ENCODE peak calls at places on chromosomes 2 and 18, in eight cellular contexts. One of them, this sample, is unnamed.

GRCh38 chr2:205500951-205501350 is 181.3 kb upstream of the NRP2 start:
- DNase-seq in stomach: no peak
- DNase-seq in ovary: no peak
- DNase-seq in adrenal gland: no peak
- DNase-seq in A549: no peak
- DNase-seq in IMR-90: no peak
- DNase-seq in H1: no peak
- DNase-seq in testis: no peak
- DNase-seq in this sample: no peak

GRCh38 chr2:71560286-71561011 is 107.1 kb downstream of the DYSF start:
- DNase-seq in stomach: no peak
- DNase-seq in ovary: no peak
- DNase-seq in adrenal gland: no peak
- DNase-seq in A549: no peak
- DNase-seq in IMR-90: no peak
- DNase-seq in H1: no peak
- DNase-seq in testis: no peak
- DNase-seq in this sample: no peak

GRCh38 chr2:211055438-211055837 is 499.0 kb downstream of the CPS1 start:
- DNase-seq in stomach: no peak
- DNase-seq in ovary: no peak
- DNase-seq in adrenal gland: no peak
- DNase-seq in A549: peak
- DNase-seq in IMR-90: no peak
- DNase-seq in H1: peak
- DNase-seq in testis: peak
- DNase-seq in this sample: no peak

GRCh38 chr2:72159611-72160010 is 11.9 kb upstream of the CYP26B1 start:
- DNase-seq in stomach: no peak
- DNase-seq in ovary: no peak
- DNase-seq in adrenal gland: no peak
- DNase-seq in A549: no peak
- DNase-seq in IMR-90: no peak
- DNase-seq in H1: no peak
- DNase-seq in testis: no peak
- DNase-seq in this sample: no peak

GRCh38 chr18:76687271-76688006 is 134.9 kb upstream of the ZNF236 start:
- DNase-seq in stomach: no peak
- DNase-seq in ovary: peak
- DNase-seq in adrenal gland: no peak
- DNase-seq in A549: no peak
- DNase-seq in IMR-90: peak
- DNase-seq in H1: no peak
- DNase-seq in testis: no peak
- DNase-seq in this sample: no peak

GRCh38 chr18:68840554-68841263 is 42.8 kb downstream of the CCDC102B start:
- DNase-seq in stomach: no peak
- DNase-seq in ovary: peak
- DNase-seq in adrenal gland: peak
- DNase-seq in A549: peak
- DNase-seq in IMR-90: peak
- DNase-seq in H1: no peak
- DNase-seq in testis: no peak
- DNase-seq in this sample: no peak

GRCh38 chr2:8440029-8440778 is 241.7 kb upstream of the ID2 start:
- DNase-seq in stomach: peak
- DNase-seq in ovary: no peak
- DNase-seq in adrenal gland: no peak
- DNase-seq in A549: no peak
- DNase-seq in IMR-90: no peak
- DNase-seq in H1: no peak
- DNase-seq in testis: no peak
- DNase-seq in this sample: no peak

GRCh38 chr18:75811156-75811555 is 383.7 kb upstream of the SMIM21 start:
- DNase-seq in stomach: no peak
- DNase-seq in ovary: no peak
- DNase-seq in adrenal gland: no peak
- DNase-seq in A549: no peak
- DNase-seq in IMR-90: no peak
- DNase-seq in H1: no peak
- DNase-seq in testis: no peak
- DNase-seq in this sample: no peak

GRCh38 chr2:154720642-154721041 is 22.1 kb downstream of the KCNJ3 start:
- DNase-seq in stomach: no peak
- DNase-seq in ovary: no peak
- DNase-seq in adrenal gland: no peak
- DNase-seq in A549: no peak
- DNase-seq in IMR-90: no peak
- DNase-seq in H1: no peak
- DNase-seq in testis: no peak
- DNase-seq in this sample: no peak

DNA sequence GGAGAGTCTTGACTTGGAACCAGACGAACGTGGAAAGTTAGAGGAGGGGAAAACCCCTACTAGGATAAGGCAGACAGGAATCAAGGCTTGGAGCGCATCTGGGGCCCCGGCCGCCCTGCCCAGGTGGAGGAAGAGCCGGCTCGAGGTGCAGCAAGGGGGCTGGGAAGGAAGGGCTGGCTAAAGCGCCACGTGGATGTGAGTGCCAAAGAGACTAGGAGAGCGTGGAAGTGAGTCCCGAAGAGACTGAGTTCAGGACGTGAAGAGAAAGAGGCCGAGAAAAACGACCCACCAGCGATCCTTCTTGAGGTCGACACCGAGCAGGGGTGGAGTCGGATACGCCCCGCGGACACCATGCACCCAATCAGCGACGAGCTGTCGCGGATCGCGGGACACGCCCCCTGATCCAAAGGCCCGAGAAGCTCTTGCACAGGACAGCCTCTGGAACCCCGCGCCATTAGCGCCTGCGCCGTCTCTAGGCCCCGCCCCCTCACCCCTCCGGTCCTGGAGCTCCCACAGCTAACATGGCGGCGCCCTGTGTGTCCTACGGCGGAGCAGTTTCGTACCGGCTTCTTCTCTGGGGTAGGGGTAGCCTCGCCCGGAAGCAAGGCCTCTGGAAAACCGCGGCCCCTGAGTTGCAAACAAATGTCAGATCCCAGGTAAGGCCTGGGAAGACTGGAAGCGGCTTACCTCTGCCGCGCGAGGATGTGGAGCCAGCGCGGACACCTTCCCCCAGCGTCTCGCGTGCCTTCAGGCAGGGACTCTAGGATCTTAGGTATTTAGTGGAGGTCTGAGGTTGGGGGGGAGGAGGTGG is at the start of gene MRPS9:
- DNase-seq in stomach: peak
- DNase-seq in ovary: peak
- DNase-seq in adrenal gland: peak
- DNase-seq in A549: peak
- DNase-seq in IMR-90: peak
- DNase-seq in H1: peak
- DNase-seq in testis: peak
- DNase-seq in this sample: peak
- H3K4me3 ChIP-seq in stomach: peak
- H3K4me3 ChIP-seq in ovary: peak
- H3K4me3 ChIP-seq in adrenal gland: peak
- H3K4me3 ChIP-seq in A549: peak
- H3K4me3 ChIP-seq in IMR-90: peak
- H3K4me3 ChIP-seq in H1: peak
- H3K4me3 ChIP-seq in testis: peak
- H3K4me3 ChIP-seq in this sample: peak

GRCh38 chr2:237672731-237673129 is 45.3 kb downstream of the LRRFIP1 start:
- DNase-seq in stomach: no peak
- DNase-seq in ovary: no peak
- DNase-seq in adrenal gland: no peak
- DNase-seq in A549: no peak
- DNase-seq in IMR-90: no peak
- DNase-seq in H1: no peak
- DNase-seq in testis: no peak
- DNase-seq in this sample: no peak

GRCh38 chr2:237675326-237675725 is 47.9 kb downstream of the LRRFIP1 start:
- DNase-seq in stomach: no peak
- DNase-seq in ovary: no peak
- DNase-seq in adrenal gland: no peak
- DNase-seq in A549: no peak
- DNase-seq in IMR-90: no peak
- DNase-seq in H1: no peak
- DNase-seq in testis: no peak
- DNase-seq in this sample: no peak

GRCh38 chr2:237674731-237675276 is 47.4 kb downstream of the LRRFIP1 start:
- DNase-seq in stomach: peak
- DNase-seq in ovary: peak
- DNase-seq in adrenal gland: peak
- DNase-seq in A549: no peak
- DNase-seq in IMR-90: peak
- DNase-seq in H1: no peak
- DNase-seq in testis: peak
- DNase-seq in this sample: peak

GRCh38 chr2:237671466-237672173 is 44.2 kb downstream of the LRRFIP1 start:
- DNase-seq in stomach: no peak
- DNase-seq in ovary: no peak
- DNase-seq in adrenal gland: no peak
- DNase-seq in A549: no peak
- DNase-seq in IMR-90: no peak
- DNase-seq in H1: no peak
- DNase-seq in testis: no peak
- DNase-seq in this sample: no peak

DNA sequence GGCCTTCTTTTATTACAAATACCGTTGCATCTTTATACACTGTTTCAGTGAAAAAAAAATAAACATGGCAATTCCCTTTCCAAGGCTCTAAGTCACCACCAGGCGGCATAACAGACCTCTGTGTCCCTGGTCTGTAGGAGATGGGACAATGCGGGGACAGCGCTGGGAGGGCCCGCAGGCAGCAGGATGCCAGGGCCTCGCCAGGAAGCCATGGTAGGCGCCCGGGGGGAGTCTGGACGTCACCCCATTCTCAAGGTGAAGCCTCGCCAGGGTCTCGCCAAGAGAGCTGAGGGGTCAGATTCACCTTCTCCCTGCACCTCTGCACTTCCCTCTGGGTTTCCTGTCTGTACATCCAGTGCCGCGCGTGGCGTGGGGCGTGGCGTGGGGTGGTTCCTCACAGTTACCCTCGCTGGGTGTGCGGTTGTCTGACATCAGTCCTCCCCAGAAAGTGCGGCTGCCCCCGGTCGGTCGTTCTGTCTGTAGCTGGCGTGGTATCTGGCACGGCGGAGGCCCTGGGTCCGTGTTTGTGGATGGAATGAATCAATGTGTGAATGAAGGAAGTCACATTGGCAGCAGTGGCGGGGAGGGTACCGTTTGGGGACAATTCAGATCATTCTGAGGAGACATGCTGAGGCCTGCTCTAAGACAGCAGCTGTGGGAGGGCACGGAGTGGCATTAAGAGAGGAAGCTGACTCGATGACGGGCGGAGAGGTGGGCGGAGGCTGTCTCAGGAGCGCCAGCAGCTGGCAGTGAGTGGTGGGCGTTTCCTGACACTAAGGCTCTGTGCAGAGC is 45.9 kb downstream of the LRRFIP1 start:
- DNase-seq in stomach: peak
- DNase-seq in ovary: no peak
- DNase-seq in adrenal gland: peak
- DNase-seq in A549: peak
- DNase-seq in IMR-90: peak
- DNase-seq in H1: no peak
- DNase-seq in testis: peak
- DNase-seq in this sample: peak
- TF ChIP-seq POLR2A in stomach: no peak
- TF ChIP-seq POLR2A in ovary: no peak
- TF ChIP-seq POLR2A in adrenal gland: no peak
- TF ChIP-seq POLR2A in A549: no peak
- TF ChIP-seq POLR2A in IMR-90: no peak
- TF ChIP-seq POLR2A in H1: no peak
- TF ChIP-seq POLR2A in testis: no peak
- TF ChIP-seq POLR2A in this sample: no peak

DNA sequence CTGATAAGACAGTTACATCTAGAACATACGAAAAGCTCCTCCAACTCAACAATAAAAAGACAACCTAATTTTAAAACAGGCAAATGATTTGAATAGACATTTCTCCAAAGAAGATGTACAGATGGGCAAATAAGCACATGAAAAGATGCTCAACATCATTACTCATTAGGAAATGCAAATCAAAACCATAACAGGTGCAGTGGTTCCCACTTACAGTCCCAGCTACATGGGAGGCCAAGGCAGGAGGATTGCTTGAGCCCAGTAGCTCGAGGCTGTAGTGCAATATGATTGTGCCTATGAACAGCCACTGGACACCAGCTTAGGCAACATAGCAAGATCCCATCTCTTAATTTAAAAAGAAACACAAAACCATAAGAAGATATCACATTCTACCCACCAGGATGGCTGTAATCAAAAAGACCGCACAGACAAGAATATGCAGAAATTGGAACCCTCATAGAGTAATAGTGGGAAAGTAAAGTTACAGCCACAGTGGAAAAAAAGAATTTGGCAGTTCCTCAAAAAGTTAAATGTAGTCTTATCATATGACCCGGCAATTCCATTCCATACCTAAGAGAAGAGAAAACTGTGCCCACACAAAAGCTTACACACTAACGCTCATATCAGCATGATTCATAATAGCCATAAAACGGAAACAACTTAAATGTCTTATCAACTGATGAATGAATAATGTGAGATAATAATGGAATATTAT is 30.5 kb upstream of the ARMC9 start:
- DNase-seq in stomach: no peak
- DNase-seq in ovary: no peak
- DNase-seq in adrenal gland: no peak
- DNase-seq in A549: no peak
- DNase-seq in IMR-90: peak
- DNase-seq in H1: no peak
- DNase-seq in testis: no peak
- DNase-seq in this sample: no peak
- H3K27ac ChIP-seq in stomach: no peak
- H3K27ac ChIP-seq in ovary: no peak
- H3K27ac ChIP-seq in adrenal gland: no peak
- H3K27ac ChIP-seq in A549: no peak
- H3K27ac ChIP-seq in IMR-90: no peak
- H3K27ac ChIP-seq in H1: no peak
- H3K27ac ChIP-seq in testis: no peak
- H3K27ac ChIP-seq in this sample: no peak

GRCh38 chr2:62706721-62707516 is 1.4 kb downstream of the EHBP1 start:
- DNase-seq in stomach: no peak
- DNase-seq in ovary: no peak
- DNase-seq in adrenal gland: no peak
- DNase-seq in A549: peak
- DNase-seq in IMR-90: no peak
- DNase-seq in H1: no peak
- DNase-seq in testis: no peak
- DNase-seq in this sample: no peak
- H3K4me3 ChIP-seq in stomach: peak
- H3K4me3 ChIP-seq in ovary: peak
- H3K4me3 ChIP-seq in adrenal gland: no peak
- H3K4me3 ChIP-seq in A549: peak
- H3K4me3 ChIP-seq in IMR-90: peak
- H3K4me3 ChIP-seq in H1: peak
- H3K4me3 ChIP-seq in testis: peak
- H3K4me3 ChIP-seq in this sample: peak

This sample was measured in Peyer's patch.